ENCODE peak calls at places on chromosome 6, in six cellular contexts. C is EL, H is bronchial epithelial cell, J is M059J, Q is AML-193, G is dermis blood vessel endothelial cell. B is an unnamed sample.

GRCh38 chr6:45626087-45626891 is 248.6 kb upstream of the SUPT3H start:
- DNase-seq in C (peak), H (peak), J (peak), Q (no peak), G (no peak), B (no peak)

GRCh38 chr6:2876210-2877056 is 26.7 kb downstream of the SERPINB9 start:
- DNase-seq in C (peak), H (peak), J (peak), Q (peak), G (peak), B (no peak)

GRCh38 chr6:34809914-34810882 is 18.3 kb downstream of the BLTP3A start:
- DNase-seq in C (peak), H (peak), J (peak), Q (no peak), G (peak), B (no peak)

GRCh38 chr6:144285798-144286502 is 815 bp downstream of the UTRN start:
- DNase-seq in C (peak), H (peak), J (peak), Q (peak), G (peak), B (peak)

GRCh38 chr6:69673298-69673697 is 123.5 kb downstream of the LMBRD1 start:
- DNase-seq in C (no peak), H (no peak), J (no peak), Q (no peak), G (no peak), B (no peak)

GRCh38 chr6:121867095-121867494 is 431.6 kb downstream of the GJA1 start:
- DNase-seq in C (no peak), H (peak), J (peak), Q (no peak), G (no peak), B (no peak)

GRCh38 chr6:161048636-161049035 is 57.1 kb downstream of the MAP3K4 start:
- DNase-seq in C (peak), H (no peak), J (no peak), Q (no peak), G (no peak), B (no peak)

GRCh38 chr6:118152524-118152923 is 245.5 kb downstream of the SLC35F1 start:
- DNase-seq in C (no peak), H (no peak), J (no peak), Q (no peak), G (no peak), B (no peak)

GRCh38 chr6:138647006-138647405 is 126.6 kb upstream of the CCDC28A start:
- DNase-seq in C (peak), H (peak), J (peak), Q (no peak), G (peak), B (no peak)

GRCh38 chr6:137043710-137044365 is 927 bp downstream of the IL20RA start:
- DNase-seq in C (peak), H (peak), J (peak), Q (no peak), G (peak), B (no peak)

GRCh38 chr6:107103082-107103481 is 12.2 kb downstream of the BEND3 start:
- DNase-seq in C (no peak), H (no peak), J (no peak), Q (no peak), G (no peak), B (no peak)

GRCh38 chr6:33768644-33769120 is 20.2 kb downstream of the LEMD2 start:
- DNase-seq in C (peak), H (peak), J (peak), Q (peak), G (peak), B (no peak)

GRCh38 chr6:43368517-43369160 is 808 bp downstream of the ZNF318 start:
- DNase-seq in C (peak), H (peak), J (peak), Q (no peak), G (peak), B (no peak)

GRCh38 chr6:87182940-87183339 is 27.6 kb downstream of the ZNF292 start:
- DNase-seq in C (no peak), H (no peak), J (no peak), Q (no peak), G (no peak), B (no peak)

GRCh38 chr6:138498575-138499302 is 555 bp downstream of the NHSL1 start:
- DNase-seq in C (no peak), H (peak), J (no peak), Q (peak), G (no peak), B (no peak)

GRCh38 chr6:35500782-35501181 is 3.9 kb upstream of the TEAD3 start:
- DNase-seq in C (peak), H (peak), J (peak), Q (no peak), G (no peak), B (no peak)

B was measured in GF-D8.